ENCODE peak calls at places on chromosomes 16 and 17, in ten cellular contexts. I is spleen, A is transverse colon, F is stomach, P is HCT116, X is suprapubic skin, Q is prostate gland, E is GM12878, Z is breast epithelium, B is K562. T is an unnamed sample. For H3K4me1, the result is how much of the 10 kb centered on the place peaks cover.

GRCh38 chr16:71364306-71364705 is 5.8 kb downstream of the CALB2 start:
- DNase-seq in I (no peak), A (no peak), F (no peak), P (no peak), X (no peak), Q (no peak), E (no peak), Z (no peak), B (no peak), T (no peak)

GRCh38 chr17:2202996-2203575 is 100.5 kb downstream of the SMG6 start:
- DNase-seq in I (no peak), A (no peak), F (no peak), P (no peak), X (no peak), Q (no peak), E (no peak), Z (no peak), B (no peak), T (no peak)

GRCh38 chr16:12406840-12407690 is 396.6 kb downstream of the CPPED1 start:
- DNase-seq in I (no peak), A (no peak), F (no peak), P (no peak), X (no peak), Q (no peak), E (no peak), Z (no peak), B (no peak), T (no peak)

GRCh38 chr16:69513180-69513966 is 52.4 kb upstream of the NFAT5 start:
- DNase-seq in I (no peak), A (no peak), F (no peak), P (no peak), X (no peak), Q (no peak), E (no peak), Z (peak), B (no peak), T (no peak)

GRCh38 chr17:77802811-77803220 is 155.7 kb upstream of the TNRC6C start:
- DNase-seq in I (peak), A (no peak), F (no peak), P (no peak), X (no peak), Q (no peak), E (no peak), Z (no peak), B (no peak), T (no peak)

GRCh38 chr17:1865252-1866037 is 35.6 kb downstream of the RPA1 start:
- DNase-seq in I (peak), A (peak), F (peak), P (peak), X (no peak), Q (peak), E (no peak), Z (no peak), B (peak), T (no peak)

GRCh38 chr17:65254166-65254565 is 117.0 kb downstream of the RGS9 start:
- DNase-seq in I (no peak), A (no peak), F (no peak), P (no peak), X (no peak), Q (no peak), E (no peak), Z (no peak), B (no peak), T (no peak)

GRCh38 chr17:4594406-4595349 is 10.3 kb downstream of the SMTNL2 start:
- DNase-seq in I (no peak), A (peak), F (peak), P (no peak), X (no peak), Q (no peak), E (no peak), Z (no peak), B (peak), T (no peak)

GRCh38 chr17:75845058-75845711 is 981 bp upstream of the UNC13D start:
- DNase-seq in I (peak), A (peak), F (peak), P (peak), X (peak), Q (peak), E (peak), Z (peak), B (peak), T (no peak)

GRCh38 chr17:70111201-70111600 is 36.2 kb downstream of the KCNJ16 start:
- DNase-seq in I (no peak), A (no peak), F (no peak), P (no peak), X (no peak), Q (no peak), E (no peak), Z (no peak), B (no peak), T (no peak)

GRCh38 chr17:77246110-77247047 is 105.6 kb downstream of the SEC14L1 start:
- DNase-seq in I (no peak), A (peak), F (no peak), P (no peak), X (no peak), Q (no peak), E (no peak), Z (no peak), B (no peak), T (no peak)

GRCh38 chr17:47686661-47687327 is 7.2 kb upstream of the TBKBP1 start:
- DNase-seq in I (no peak), A (no peak), F (no peak), P (no peak), X (no peak), Q (no peak), E (no peak), Z (no peak), B (no peak), T (no peak)

GRCh38 chr17:64780096-64781012 is 118.2 kb upstream of the SMURF2 start:
- DNase-seq in I (peak), A (peak), F (peak), P (peak), X (peak), Q (peak), E (no peak), Z (peak), B (no peak), T (no peak)

GRCh38 chr17:74085434-74085833 is 118.0 kb upstream of the RPL38 start:
- DNase-seq in I (no peak), A (no peak), F (no peak), P (peak), X (no peak), Q (no peak), E (no peak), Z (no peak), B (peak), T (no peak)

GRCh38 chr16:85735225-85735722 is 15.6 kb downstream of the C16orf74 start:
- DNase-seq in I (peak), A (peak), F (peak), P (no peak), X (no peak), Q (no peak), E (peak), Z (no peak), B (no peak), T (no peak)

GRCh38 chr16:73043828-73044493 is 4.0 kb downstream of the ZFHX3 start:
- DNase-seq in I (no peak), A (no peak), F (no peak), P (no peak), X (no peak), Q (no peak), E (no peak), Z (no peak), B (no peak), T (no peak)

GRCh38 chr16:21190599-21190998 is 20.8 kb downstream of the ZP2 start:
- DNase-seq in I (no peak), A (no peak), F (no peak), P (no peak), X (no peak), Q (no peak), E (no peak), Z (no peak), B (no peak), T (no peak)

GRCh38 chr16:57266531-57267268 is 17.8 kb downstream of the PLLP start:
- DNase-seq in I (no peak), A (no peak), F (peak), P (no peak), X (no peak), Q (peak), E (no peak), Z (peak), B (peak), T (no peak)

GRCh38 chr16:81680444-81681263 is 98.4 kb upstream of the PLCG2 start:
- DNase-seq in I (no peak), A (no peak), F (no peak), P (no peak), X (no peak), Q (no peak), E (no peak), Z (no peak), B (no peak), T (no peak)

GRCh38 chr16:68284847-68285246 is 20.5 kb downstream of the SLC7A6 start:
- DNase-seq in I (peak), A (peak), F (no peak), P (no peak), X (no peak), Q (no peak), E (peak), Z (no peak), B (no peak), T (no peak)
- H3K4me1 ChIP-seq in I (half or more), A (under half), F (under half), P (under half), X (half or more), Q (under half), E (half or more), Z (under half), B (under half), T (half or more)

GRCh38 chr16:1763521-1764511 is 7.5 kb downstream of the NME3 start:
- DNase-seq in I (no peak), A (no peak), F (no peak), P (no peak), X (no peak), Q (no peak), E (no peak), Z (no peak), B (peak), T (no peak)
- TF ChIP-seq POLR2AphosphoS5 in I (no peak), A (no peak), F (no peak), P (no peak), X (no peak), Q (no peak), E (no peak), Z (no peak), B (no peak), T (no peak)

DNA sequence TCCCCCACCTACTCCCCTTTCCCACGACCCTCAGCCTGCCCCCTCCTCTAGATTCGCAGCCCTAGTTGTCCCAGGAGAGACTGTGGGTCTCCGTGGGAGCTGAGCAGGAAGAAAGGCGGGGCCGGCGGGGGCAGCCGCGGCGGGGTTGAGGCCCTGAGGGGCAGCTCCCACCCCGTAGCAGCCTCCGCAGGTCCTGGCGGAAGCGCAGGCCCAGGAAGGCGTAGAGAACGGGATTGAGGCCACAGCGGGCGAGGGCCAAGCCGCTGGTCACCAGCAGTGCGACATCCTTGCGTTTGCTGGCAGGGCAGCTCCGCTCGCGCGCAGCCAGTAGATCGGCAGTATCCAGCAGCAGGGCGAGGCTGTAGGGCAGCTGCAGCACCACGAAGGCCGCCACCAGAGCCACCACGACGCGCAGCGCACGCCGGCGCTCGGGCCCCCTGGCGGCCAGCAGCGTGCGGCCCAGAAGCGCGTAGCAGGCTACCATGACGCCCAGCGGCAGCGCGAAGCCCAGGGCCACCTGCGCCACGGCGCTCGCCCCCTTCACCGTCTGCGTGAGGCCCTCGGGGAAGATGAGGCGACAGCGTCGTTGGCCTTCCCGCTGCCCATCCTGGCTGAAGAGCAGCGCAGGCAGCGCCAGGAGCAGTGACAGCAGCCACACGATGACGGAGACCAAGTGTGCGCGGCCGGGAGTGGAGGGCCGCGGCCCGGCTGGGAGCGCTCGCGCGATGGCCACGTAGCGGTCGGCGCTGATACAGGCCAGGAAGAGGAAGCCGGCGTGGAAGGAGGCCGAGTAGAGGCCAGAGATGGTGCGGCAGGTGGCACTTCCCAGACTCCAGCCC is 1.9 kb downstream of the CCR10 start:
- DNase-seq in I (peak), A (peak), F (peak), P (no peak), X (no peak), Q (peak), E (no peak), Z (peak), B (peak), T (no peak)
- TF ChIP-seq POLR2A in I (no peak), A (peak), F (no peak), P (no peak), X (no peak), Q (peak), E (peak), Z (no peak), B (no peak), T (no peak)

GRCh38 chr16:61007694-61008093 is 1028.5 kb downstream of the CDH8 start:
- DNase-seq in I (no peak), A (no peak), F (no peak), P (no peak), X (no peak), Q (no peak), E (no peak), Z (no peak), B (no peak), T (no peak)
- H3K4me1 ChIP-seq in I (under half), A (under half), F (under half), P (under half), X (under half), Q (under half), E (under half), Z (under half), B (under half), T (under half)

GRCh38 chr16:88453217-88453531 is at the start of gene ZFPM1:
- DNase-seq in I (no peak), A (no peak), F (no peak), P (no peak), X (no peak), Q (no peak), E (no peak), Z (no peak), B (no peak), T (no peak)
- TF ChIP-seq POLR2AphosphoS5 in I (peak), A (no peak), F (no peak), P (peak), X (no peak), Q (no peak), E (no peak), Z (no peak), B (peak), T (no peak)